ENCODE peak calls at places on chromosomes 2 and 18, in five cellular contexts. W is IMR-90, I is A549, C is HepG2, G is H1. T is an unnamed sample.

GRCh38 chr2:138445227-138445626 is 56.3 kb upstream of the SPOPL start:
- DNase-seq in W (no peak), C (no peak), I (no peak), G (no peak), T (no peak)

GRCh38 chr18:48589797-48590519 is 51.1 kb downstream of the CTIF start:
- DNase-seq in I (no peak), W (no peak), C (no peak), G (no peak), T (no peak)

GRCh38 chr2:28828382-28828781 is 17.7 kb downstream of the SPDYA start:
- DNase-seq in I (no peak), W (peak; percentile 49), G (no peak), C (no peak), T (no peak)

GRCh38 chr2:63862802-63863201 is 21.1 kb downstream of the UGP2 start:
- DNase-seq in W (peak; percentile 48), G (no peak), C (peak; percentile 67), I (peak; percentile 29), T (no peak)

GRCh38 chr2:61450144-61450543 is 20.7 kb downstream of the USP34 start:
- DNase-seq in I (no peak), G (no peak), W (no peak), C (no peak), T (no peak)

GRCh38 chr18:3012306-3012919 is 531 bp downstream of the LPIN2 start:
- DNase-seq in G (no peak), I (peak; percentile 7), C (no peak), W (peak; percentile 20), T (peak; percentile 82)

GRCh38 chr2:239724851-239725550 is 300.1 kb downstream of the NDUFA10 start:
- DNase-seq in I (no peak), G (no peak), C (no peak), W (no peak), T (no peak)

GRCh38 chr2:225429718-225430117 is 30.2 kb downstream of the NYAP2 start:
- DNase-seq in I (no peak), G (no peak), W (peak; percentile 0), C (no peak), T (no peak)

GRCh38 chr2:98778741-98779483 is 48.0 kb upstream of the MGAT4A start:
- DNase-seq in G (no peak), W (no peak), C (no peak), I (no peak), T (no peak)

GRCh38 chr2:101004671-101005325 is 2.7 kb downstream of the RPL31 start:
- DNase-seq in I (no peak), C (no peak), W (no peak), G (no peak), T (no peak)

GRCh38 chr18:26547302-26548143 is 830 bp downstream of the KCTD1 start:
- DNase-seq in I (peak; percentile 85), G (no peak), W (peak; percentile 84), C (no peak), T (no peak)

GRCh38 chr2:237674731-237675276 is 47.4 kb downstream of the LRRFIP1 start:
- DNase-seq in W (peak; percentile 75), C (peak; percentile 66), G (no peak), I (no peak), T (no peak)

GRCh38 chr18:74766233-74766632 is 168.6 kb downstream of the ZNF407 start:
- DNase-seq in I (no peak), C (no peak), G (no peak), W (no peak), T (no peak)

GRCh38 chr2:108449410-108450200 is 599 bp downstream of the GCC2 start:
- DNase-seq in W (peak; percentile 38), C (peak; percentile 44), I (peak; percentile 28), G (no peak), T (peak; percentile 22)

GRCh38 chr2:239154971-239155805 is 245.6 kb downstream of the HDAC4 start:
- DNase-seq in G (no peak), I (no peak), C (no peak), W (no peak), T (no peak)

GRCh38 chr2:132937629-132938028 is 267.6 kb upstream of the LYPD1 start:
- DNase-seq in I (no peak), W (peak; percentile 63), C (no peak), G (no peak), T (no peak)

GRCh38 chr2:58562281-58562680 is 321.2 kb upstream of the FANCL start:
- DNase-seq in W (no peak), I (no peak), G (no peak), C (no peak), T (no peak)

GRCh38 chr2:110794951-110795350 is 62.6 kb downstream of the ACOXL start:
- DNase-seq in W (no peak), C (no peak), G (no peak), I (no peak), T (no peak)

GRCh38 chr18:23528580-23529472 is 25.5 kb downstream of the RMC1 start:
- DNase-seq in W (peak; percentile 26), I (no peak), C (no peak), G (no peak), T (peak; percentile 76)

GRCh38 chr2:20648831-20649230 is 2.1 kb downstream of the HS1BP3 start:
- DNase-seq in W (no peak), C (no peak), I (no peak), G (no peak), T (no peak)

GRCh38 chr2:20650880-20651730 is at the start of gene HS1BP3:
- DNase-seq in I (peak; percentile 82), C (peak; percentile 67), W (peak; percentile 65), G (no peak), T (peak; percentile 96)

GRCh38 chr2:20649586-20650375 is 1.1 kb downstream of the HS1BP3 start:
- DNase-seq in G (no peak), W (no peak), C (no peak), I (no peak), T (no peak)

GRCh38 chr2:20651731-20652099 is 817 bp upstream of the HS1BP3 start:
- DNase-seq in G (no peak), I (no peak), W (no peak), C (no peak), T (no peak)

DNA sequence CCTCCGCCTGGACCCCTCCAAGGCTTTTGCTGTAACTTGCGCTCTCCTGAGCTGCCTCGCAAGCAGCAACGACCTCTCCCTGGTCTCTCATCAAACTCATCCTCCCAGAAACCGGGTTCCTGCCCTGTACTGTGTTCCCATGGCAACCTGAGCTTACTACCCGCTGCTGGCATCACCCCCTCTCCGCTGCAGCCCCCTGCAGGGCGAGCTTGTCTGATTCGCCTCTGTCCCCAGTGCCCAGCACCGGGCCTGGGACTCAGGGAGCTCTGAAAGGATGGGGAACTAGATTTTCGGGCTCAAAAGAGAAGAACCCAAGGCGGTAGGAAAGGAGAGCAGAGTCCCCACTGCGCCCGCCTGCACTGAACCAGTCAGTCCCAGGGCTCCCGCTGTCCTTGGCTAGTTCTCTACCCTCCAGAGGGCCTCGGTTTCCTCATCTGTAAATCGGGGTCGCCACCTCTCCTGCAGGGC is 452 bp downstream of the HS1BP3 start:
- DNase-seq in I (peak; percentile 34), C (no peak), W (peak; percentile 38), G (no peak), T (peak; percentile 33)
- TF ChIP-seq MAFK in I (no peak), C (no peak), W (no peak), G (no peak), T (no peak)

GRCh38 chr2:181313845-181314244 is 143.3 kb upstream of the ITGA4 start:
- DNase-seq in G (no peak), W (no peak), C (no peak), I (no peak), T (no peak)

GRCh38 chr2:181309576-181309975 is 147.6 kb upstream of the ITGA4 start:
- DNase-seq in W (no peak), G (no peak), C (no peak), I (no peak), T (no peak)

GRCh38 chr2:181312515-181312927 is 144.7 kb upstream of the ITGA4 start:
- DNase-seq in I (no peak), W (no peak), C (no peak), G (no peak), T (no peak)

GRCh38 chr2:181310967-181311366 is 146.2 kb upstream of the ITGA4 start:
- DNase-seq in W (no peak), C (no peak), G (no peak), I (no peak), T (no peak)

DNA sequence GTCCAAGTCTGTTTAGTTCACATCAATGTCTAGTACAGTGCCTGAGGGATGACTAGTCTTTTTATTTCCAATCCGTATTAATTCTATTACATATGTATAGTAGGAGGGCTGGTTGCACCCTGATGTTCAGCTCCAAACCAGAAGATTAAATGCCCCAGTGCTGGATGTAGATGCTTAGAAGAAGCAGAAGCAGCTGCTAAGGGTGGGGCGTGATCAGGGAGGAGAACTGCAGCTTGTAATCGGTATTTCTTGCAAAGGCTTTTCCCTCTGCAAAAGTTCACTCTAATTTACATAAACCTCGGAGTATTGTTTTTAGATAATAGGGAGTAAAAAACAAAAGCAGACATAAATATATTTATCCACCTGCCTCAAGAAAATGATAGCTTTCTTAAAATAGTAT is 145.3 kb upstream of the ITGA4 start:
- DNase-seq in W (no peak), I (no peak), G (no peak), C (no peak), T (no peak)
- H3K27ac ChIP-seq in W (no peak overlapping the region), I (no peak overlapping the region), G (no peak overlapping the region), C (no peak overlapping the region), T (no peak overlapping the region)

GRCh38 chr2:8540552-8541055 is 141.3 kb upstream of the ID2 start:
- DNase-seq in C (no peak), W (no peak), I (no peak), G (no peak), T (no peak)

GRCh38 chr2:8538531-8538930 is 143.3 kb upstream of the ID2 start:
- DNase-seq in G (no peak), W (no peak), I (no peak), C (no peak), T (no peak)

GRCh38 chr2:8538951-8539621 is 142.8 kb upstream of the ID2 start:
- DNase-seq in G (no peak), W (no peak), C (no peak), I (no peak), T (no peak)

GRCh38 chr2:8541223-8541622 is 140.6 kb upstream of the ID2 start:
- DNase-seq in G (no peak), W (no peak), C (no peak), I (no peak), T (no peak)

GRCh38 chr2:8539743-8540551 is 141.9 kb upstream of the ID2 start:
- DNase-seq in I (no peak), W (no peak), C (no peak), G (no peak), T (no peak)
- TF ChIP-seq MAFK in I (no peak), W (no peak), C (no peak), G (no peak), T (no peak)

DNA sequence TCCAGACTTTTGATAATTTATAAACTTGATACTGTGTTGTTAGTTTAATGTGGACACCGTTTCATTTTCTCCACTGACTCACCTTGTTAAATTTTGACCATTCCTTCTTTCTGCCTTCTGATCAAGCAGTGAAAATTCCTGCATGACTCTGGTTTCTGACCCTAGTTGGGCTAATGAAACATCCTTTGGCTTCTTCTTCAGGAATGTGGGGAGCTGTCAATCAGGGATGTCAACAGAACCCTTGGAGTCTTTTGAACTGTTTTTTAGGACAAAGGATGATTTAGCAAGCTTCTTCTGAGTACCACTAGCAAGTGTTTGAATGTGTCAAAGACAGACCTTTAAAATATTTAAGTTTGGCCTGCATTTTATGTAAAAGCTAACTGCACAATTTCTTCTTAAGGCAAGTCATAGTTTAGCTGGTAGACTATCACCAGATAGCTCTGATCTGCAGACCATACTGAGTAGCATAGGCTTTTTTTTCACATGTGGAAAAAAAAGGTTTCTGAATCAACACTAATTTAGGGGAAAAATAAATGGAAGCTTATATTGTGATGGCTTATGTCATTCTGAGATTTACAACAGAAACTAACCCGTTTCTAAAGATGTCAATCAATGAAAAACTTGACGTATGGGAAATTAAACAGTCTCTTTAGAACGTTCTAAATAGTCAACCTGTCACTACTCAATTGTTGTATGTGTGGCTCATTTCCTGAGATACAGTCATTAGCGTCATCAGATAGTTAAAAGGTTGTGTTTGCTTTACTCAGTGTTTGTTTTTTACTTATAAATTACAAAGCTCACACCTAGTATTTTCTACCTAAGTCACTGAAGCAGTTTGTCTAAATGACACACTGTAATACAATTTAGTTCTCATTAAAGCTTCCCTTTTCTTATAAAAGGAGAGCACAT is 311.4 kb downstream of the PTPRM start:
- DNase-seq in C (peak; percentile 43), I (peak; percentile 74), G (no peak), W (no peak), T (no peak)
- H3K27ac ChIP-seq in C (no peak overlapping the region), I (peak overlapping the region; percentile 89), G (no peak overlapping the region), W (no peak overlapping the region), T (no peak overlapping the region)

T was measured in K562.